ENCODE peak calls at places on chromosomes 11 and 22, in five cellular contexts. S, E, Y, A and K are unnamed samples.
A peak's percentile ranks its signal among the peaks of the same experiment; 100 is the strongest.

GRCh38 chr11:88352139-88352538 is 14.6 kb upstream of the CTSC start:
- DNase-seq in S (no peak), Y (peak; percentile 51), A (no peak), E (peak; percentile 58), K (peak; percentile 61)

GRCh38 chr11:95605271-95605940 is 184.2 kb downstream of the FAM76B start:
- DNase-seq in E (no peak), A (no peak), Y (no peak), S (no peak), K (no peak)

GRCh38 chr22:48797731-48798130 is 1029.9 kb downstream of the BRD1 start:
- DNase-seq in S (no peak), E (no peak), Y (no peak), A (no peak), K (no peak)

GRCh38 chr22:17674152-17674551 is 35.6 kb downstream of the BCL2L13 start:
- DNase-seq in Y (no peak), A (no peak), S (no peak), E (no peak), K (no peak)

GRCh38 chr11:103016031-103016430 is 60.5 kb upstream of the MMP13 start:
- DNase-seq in Y (no peak), E (no peak), S (no peak), A (no peak), K (peak; percentile 68)

GRCh38 chr11:93655047-93655446 is 6.4 kb upstream of the CEP295 start:
- DNase-seq in E (no peak), S (no peak), Y (no peak), A (no peak), K (no peak)

GRCh38 chr22:19962909-19963806 is 21.5 kb upstream of the TXNRD2 start:
- DNase-seq in A (no peak), S (peak; percentile 90), E (no peak), Y (no peak), K (no peak)

GRCh38 chr11:8328848-8329330 is 65.2 kb upstream of the LMO1 start:
- DNase-seq in S (peak; percentile 90), A (peak; percentile 44), E (peak; percentile 73), Y (peak; percentile 71), K (peak; percentile 45)

GRCh38 chr11:118834428-118835028 is 43.6 kb upstream of the DDX6 start:
- DNase-seq in E (no peak), S (no peak), Y (peak; percentile 46), A (no peak), K (no peak)

GRCh38 chr11:10518123-10518522 is 22.9 kb downstream of the RNF141 start:
- DNase-seq in S (peak; percentile 95), A (no peak), Y (no peak), E (no peak), K (no peak)

GRCh38 chr11:44910591-44910990 is 40.1 kb downstream of the TP53I11 start:
- DNase-seq in E (no peak), Y (no peak), S (no peak), A (no peak), K (no peak)

GRCh38 chr22:24576793-24577192 is 16.1 kb downstream of the LRRC75B start:
- DNase-seq in Y (no peak), S (no peak), A (no peak), E (no peak), K (no peak)

GRCh38 chr22:44485494-44485893 is 12.5 kb downstream of the RTL6 start:
- DNase-seq in A (no peak), E (no peak), S (no peak), Y (no peak), K (no peak)

GRCh38 chr11:106708348-106708747 is 309.9 kb downstream of the GUCY1A2 start:
- DNase-seq in Y (no peak), E (no peak), S (no peak), A (no peak), K (no peak)

GRCh38 chr11:55914482-55914881 is at the start of gene OR5W2:
- DNase-seq in S (no peak), E (no peak), A (no peak), Y (no peak), K (no peak)

GRCh38 chr22:45131749-45132148 is 32.0 kb upstream of the NUP50 start:
- DNase-seq in E (no peak), Y (no peak), S (no peak), A (no peak), K (no peak)

GRCh38 chr11:35582033-35582432 is 36.2 kb upstream of the FJX1 start:
- DNase-seq in E (no peak), S (no peak), A (no peak), Y (no peak), K (no peak)

GRCh38 chr11:31805037-31805628 is 6.0 kb downstream of the PAX6 start:
- DNase-seq in S (no peak), Y (no peak), A (no peak), E (no peak), K (no peak)

GRCh38 chr11:17561466-17562001 is 14.5 kb downstream of the OTOG start:
- DNase-seq in A (no peak), S (no peak), E (no peak), Y (no peak), K (no peak)

GRCh38 chr11:17563248-17563647 is 16.2 kb downstream of the OTOG start:
- DNase-seq in Y (no peak), A (no peak), E (no peak), S (peak; percentile 18), K (no peak)

GRCh38 chr11:17561111-17561415 is 14.0 kb downstream of the OTOG start:
- DNase-seq in S (no peak), A (no peak), E (no peak), Y (no peak), K (no peak)

GRCh38 chr11:17563961-17564686 is 17.1 kb downstream of the OTOG start:
- DNase-seq in E (no peak), Y (no peak), A (no peak), S (no peak), K (no peak)

GRCh38 chr11:17564687-17565042 is 17.6 kb downstream of the OTOG start:
- DNase-seq in S (no peak), E (no peak), A (no peak), Y (no peak), K (no peak)
- TF ChIP-seq CTCF in S (peak; percentile 8), E (peak; percentile 40), A (no peak), Y (peak; percentile 15), K (peak; percentile 36)

DNA sequence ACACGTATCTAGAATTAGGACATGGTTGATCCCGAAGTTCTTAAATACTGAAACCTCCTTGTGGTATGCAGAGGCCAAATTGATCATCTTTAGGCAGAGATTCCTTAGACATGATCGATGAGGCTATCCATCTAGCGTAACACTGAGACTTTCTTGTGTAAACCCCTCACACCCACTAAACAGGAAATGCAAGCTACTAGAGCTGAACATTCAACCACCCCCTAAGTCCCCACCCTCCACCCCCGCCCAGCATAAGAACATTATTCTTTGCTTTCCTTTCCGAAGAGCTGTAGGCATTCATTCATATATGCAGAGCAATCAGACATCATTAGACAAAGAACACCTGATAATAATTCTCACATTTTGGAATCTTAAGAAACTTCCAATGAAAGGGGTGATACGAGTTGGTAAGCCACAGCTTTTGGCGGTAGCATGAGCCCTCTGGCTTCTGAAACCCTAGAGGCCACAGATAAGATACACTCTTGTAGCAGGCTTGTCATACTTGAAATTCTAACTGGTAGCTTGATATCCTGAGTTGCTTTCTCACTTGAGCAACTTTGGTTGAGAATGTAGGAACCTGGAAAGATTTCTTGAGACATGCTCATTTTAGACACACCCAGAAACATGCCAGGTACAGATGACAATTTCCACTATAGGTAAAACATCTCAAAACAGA is 42.2 kb downstream of the FLI1 start:
- DNase-seq in Y (no peak), E (no peak), S (no peak), A (no peak), K (no peak)
- TF ChIP-seq CTCF in Y (no peak), E (no peak), S (no peak), A (no peak), K (no peak)

GRCh38 chr11:122758361-122758760 is 79.9 kb upstream of the CRTAM start:
- DNase-seq in S (no peak), E (no peak), Y (no peak), A (no peak), K (no peak)
- TF ChIP-seq CTCF in S (no peak), E (no peak), Y (no peak), A (no peak), K (no peak)

GRCh38 chr22:38238519-38239051 is 34.2 kb downstream of the TMEM184B start:
- DNase-seq in Y (peak; percentile 68), A (no peak), S (no peak), E (no peak), K (no peak)

GRCh38 chr22:38240734-38241252 is 32.0 kb downstream of the TMEM184B start:
- DNase-seq in S (peak; percentile 88), Y (peak; percentile 83), A (no peak), E (peak; percentile 46), K (peak; percentile 89)

GRCh38 chr22:38235240-38235850 is 33.6 kb downstream of the MAFF start:
- DNase-seq in S (no peak), Y (no peak), A (no peak), E (no peak), K (no peak)

GRCh38 chr22:38236786-38237185 is 35.0 kb downstream of the MAFF start:
- DNase-seq in Y (no peak), E (no peak), S (peak; percentile 32), A (no peak), K (no peak)

DNA sequence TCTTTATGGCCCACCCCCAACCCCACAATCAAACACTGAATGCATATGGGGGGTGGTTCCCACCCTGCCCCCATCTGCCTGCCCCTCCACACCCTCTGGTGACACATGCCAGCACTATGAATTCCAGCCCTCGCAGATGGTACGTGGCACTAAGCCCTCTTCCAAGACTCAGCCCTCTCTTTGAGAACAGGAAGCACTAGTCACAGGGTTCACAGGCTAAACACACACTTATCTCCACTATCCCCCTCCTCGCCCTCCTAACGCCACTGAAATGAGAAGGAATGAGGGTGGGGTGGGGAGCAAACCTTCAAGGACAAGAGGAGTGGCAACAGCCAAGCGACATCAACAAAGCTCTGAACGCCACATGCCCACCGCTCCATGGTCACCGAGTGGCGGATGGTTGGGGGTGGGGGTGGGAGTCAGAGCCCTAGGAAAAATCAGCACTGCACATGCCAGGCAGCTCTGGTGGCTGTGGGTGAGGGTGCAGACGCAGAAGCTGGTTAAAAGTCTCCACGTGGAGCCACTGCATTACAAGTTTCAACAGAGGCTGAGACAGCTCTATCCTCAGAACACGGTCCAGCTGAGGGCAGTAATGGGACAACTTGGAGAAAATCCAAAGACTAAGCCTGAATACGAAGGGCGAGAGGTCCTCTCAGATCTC is 33.6 kb downstream of the TMEM184B start:
- DNase-seq in S (peak; percentile 94), E (peak; percentile 67), Y (peak; percentile 77), A (no peak), K (no peak)
- TF ChIP-seq CTCF in S (peak; percentile 12), E (peak; percentile 15), Y (peak; percentile 39), A (peak; percentile 30), K (peak; percentile 24)

GRCh38 chr11:34566209-34566551 is 52.6 kb upstream of the ELF5 start:
- DNase-seq in S (no peak), E (no peak), A (no peak), Y (no peak), K (no peak)
- TF ChIP-seq CTCF in S (no peak), E (no peak), A (no peak), Y (no peak), K (no peak)

DNA sequence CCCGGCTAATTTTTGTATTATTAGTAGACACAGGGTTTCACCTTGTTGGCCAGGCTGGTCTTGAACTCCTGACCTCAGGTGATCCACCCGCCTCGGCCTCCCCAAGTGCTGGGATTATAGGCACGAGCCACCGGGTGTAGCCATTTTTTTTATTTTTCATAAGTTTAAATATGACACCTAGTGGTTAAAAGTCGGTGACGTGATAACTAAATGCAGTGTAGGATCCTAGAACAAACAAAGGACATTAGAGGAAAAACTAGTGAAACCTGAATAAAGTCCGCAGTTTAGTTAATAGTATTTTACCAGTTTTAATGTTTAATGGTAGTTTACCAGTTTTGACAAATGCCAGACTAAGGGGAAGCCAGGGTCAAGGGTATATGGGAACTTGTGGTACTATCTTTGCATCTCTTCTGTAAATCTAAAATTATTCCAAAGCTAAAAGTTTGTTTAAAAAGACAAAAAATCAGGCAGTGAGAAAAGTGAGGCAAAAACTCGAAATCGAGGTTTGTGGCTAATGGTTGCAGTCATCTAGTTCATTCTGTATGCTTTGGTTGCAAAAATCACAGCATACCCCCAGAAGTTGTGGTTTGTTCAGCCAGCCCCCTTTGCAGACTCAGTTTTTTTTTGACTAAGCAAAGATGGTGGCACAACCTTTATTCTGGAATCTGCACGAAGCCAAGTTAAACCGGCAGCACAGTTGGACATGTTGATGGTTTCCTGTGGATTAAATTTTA is 29.6 kb downstream of the TOM1 start:
- DNase-seq in E (no peak), Y (no peak), A (no peak), S (no peak), K (no peak)
- TF ChIP-seq CTCF in E (no peak), Y (no peak), A (no peak), S (no peak), K (no peak)